ENCODE peak calls at places on chromosomes 2 and 18, in nine cellular contexts. M, J, D, N, H, T, B, R and A are unnamed samples.

GRCh38 chr2:159853101-159853500 is 55.1 kb upstream of the CD302 start:
- DNase-seq in T (no peak), D (no peak), H (no peak), B (no peak), N (no peak), J (no peak), R (no peak), M (no peak), A (no peak)

GRCh38 chr18:62485684-62486083 is 37.1 kb upstream of the ZCCHC2 start:
- DNase-seq in R (peak), B (peak), J (no peak), N (peak), M (peak), H (no peak), T (no peak), D (peak), A (peak)

GRCh38 chr2:143121957-143122356 is 7.3 kb upstream of the ARHGAP15 start:
- DNase-seq in D (no peak), M (no peak), R (no peak), T (no peak), H (no peak), B (no peak), N (no peak), J (no peak), A (no peak)

GRCh38 chr2:112811841-112812306 is 24.7 kb downstream of the IL1B start:
- DNase-seq in R (peak), M (peak), D (peak), J (no peak), T (peak), B (peak), H (peak), N (peak), A (peak)

GRCh38 chr2:127576433-127577207 is 41.1 kb downstream of the MYO7B start:
- DNase-seq in N (no peak), H (peak), R (peak), D (peak), M (peak), T (peak), J (no peak), B (peak), A (peak)

GRCh38 chr2:222707689-222708273 is 36.3 kb downstream of the MOGAT1 start:
- DNase-seq in T (no peak), J (no peak), D (peak), H (no peak), M (no peak), B (peak), R (peak), N (no peak), A (peak)

GRCh38 chr2:102235491-102235890 is 48.7 kb downstream of the IL1RL2 start:
- DNase-seq in B (peak), M (peak), T (no peak), D (no peak), N (no peak), J (peak), R (no peak), H (no peak), A (no peak)

GRCh38 chr2:71756280-71756906 is 303.0 kb downstream of the DYSF start:
- DNase-seq in D (peak), J (no peak), R (peak), H (no peak), T (no peak), M (peak), N (no peak), B (no peak), A (peak)

GRCh38 chr18:58186258-58186948 is 142.4 kb downstream of the NEDD4L start:
- DNase-seq in J (no peak), M (peak), R (peak), H (no peak), N (peak), B (peak), T (no peak), D (no peak), A (peak)

GRCh38 chr2:98730851-98731708 is at the start of gene MGAT4A:
- DNase-seq in B (peak), T (peak), R (peak), J (peak), D (peak), M (peak), N (no peak), H (no peak), A (peak)

GRCh38 chr2:51028829-51029228 is 3.1 kb downstream of the NRXN1 start:
- DNase-seq in N (no peak), M (peak), B (no peak), J (no peak), D (no peak), R (no peak), T (no peak), H (no peak), A (peak)

GRCh38 chr18:711330-711692 is 1.1 kb downstream of the ENOSF1 start:
- DNase-seq in N (no peak), J (peak), T (no peak), H (no peak), B (peak), D (no peak), M (no peak), R (no peak), A (no peak)

GRCh38 chr2:127514485-127514884 is 11.8 kb downstream of the IWS1 start:
- DNase-seq in B (no peak), J (no peak), T (peak), R (no peak), D (no peak), M (no peak), H (no peak), N (no peak), A (no peak)

GRCh38 chr18:3885209-3885792 is 435.3 kb downstream of the TGIF1 start:
- DNase-seq in M (no peak), H (no peak), D (no peak), N (no peak), J (peak), R (no peak), T (no peak), B (no peak), A (no peak)

GRCh38 chr2:201218780-201219179 is 35.8 kb downstream of the CASP10 start:
- DNase-seq in M (no peak), N (no peak), B (peak), D (no peak), R (no peak), T (no peak), J (no peak), H (no peak), A (no peak)

GRCh38 chr2:157190151-157190550 is 67.4 kb upstream of the GALNT5 start:
- DNase-seq in B (peak), R (peak), M (peak), T (no peak), J (no peak), H (peak), D (peak), N (no peak), A (peak)

GRCh38 chr2:18883626-18884456 is 294.5 kb upstream of the NT5C1B start:
- DNase-seq in T (no peak), J (no peak), R (no peak), H (peak), M (peak), B (peak), N (no peak), D (peak), A (peak)

GRCh38 chr2:237790353-237790752 is 8.2 kb upstream of the RBM44 start:
- DNase-seq in M (peak), T (no peak), H (no peak), B (peak), N (no peak), R (no peak), D (peak), J (no peak), A (peak)

GRCh38 chr2:152542995-152543481 is 174.2 kb downstream of the PRPF40A start:
- DNase-seq in H (peak), R (peak), B (peak), J (no peak), T (no peak), N (peak), D (peak), M (peak), A (peak)

GRCh38 chr2:101792208-101792607 is 94.7 kb downstream of the MAP4K4 start:
- DNase-seq in J (no peak), N (no peak), H (no peak), D (no peak), T (no peak), B (no peak), R (no peak), M (no peak), A (no peak)

GRCh38 chr2:46849741-46850474 is 65.7 kb downstream of the MCFD2 start:
- DNase-seq in R (no peak), D (peak), J (peak), N (no peak), T (peak), H (no peak), M (peak), B (peak), A (peak)

GRCh38 chr2:219469186-219469724 is 29.4 kb upstream of the GMPPA start:
- DNase-seq in B (peak), N (no peak), R (peak), M (peak), D (peak), T (no peak), J (no peak), H (peak), A (peak)

GRCh38 chr2:122205637-122206036 is 450.2 kb downstream of the TSN start:
- DNase-seq in M (no peak), R (no peak), T (no peak), N (no peak), B (no peak), J (no peak), D (no peak), H (no peak), A (peak)

GRCh38 chr2:128491845-128492244 is 173.2 kb upstream of the HS6ST1 start:
- DNase-seq in R (no peak), B (no peak), N (no peak), H (peak), M (no peak), J (no peak), T (no peak), D (no peak), A (no peak)

GRCh38 chr2:55420244-55420713 is 623 bp upstream of the CCDC88A start:
- DNase-seq in J (no peak), R (no peak), B (no peak), N (no peak), M (no peak), D (no peak), H (no peak), T (no peak), A (no peak)

GRCh38 chr2:108492364-108492763 is 41.9 kb upstream of the LIMS1 start:
- DNase-seq in J (no peak), N (peak), T (no peak), B (peak), R (peak), M (peak), H (no peak), D (peak), A (peak)

GRCh38 chr2:216450346-216450745 is 38.1 kb downstream of the SMARCAL1 start:
- DNase-seq in B (no peak), R (no peak), N (no peak), J (no peak), T (no peak), D (no peak), H (no peak), M (no peak), A (no peak)

GRCh38 chr18:62279561-62279960 is 45.5 kb upstream of the TNFRSF11A start:
- DNase-seq in R (no peak), D (no peak), H (no peak), B (no peak), T (no peak), J (peak), N (no peak), M (no peak), A (no peak)

GRCh38 chr18:8833480-8833879 is 128.1 kb downstream of the MTCL1 start:
- DNase-seq in D (no peak), N (no peak), T (no peak), R (no peak), J (no peak), M (no peak), B (no peak), H (no peak), A (no peak)

GRCh38 chr2:53620961-53621360 is 146.6 kb upstream of the CHAC2 start:
- DNase-seq in H (no peak), B (no peak), R (no peak), M (no peak), T (no peak), D (no peak), J (no peak), N (no peak), A (no peak)

GRCh38 chr2:28406276-28407096 is 13.8 kb downstream of the FOSL2 start:
- DNase-seq in J (no peak), H (peak), T (peak), R (no peak), N (no peak), D (no peak), B (peak), M (peak), A (peak)

GRCh38 chr2:19120941-19121750 is 237.3 kb downstream of the OSR1 start:
- DNase-seq in N (peak), T (no peak), R (peak), B (peak), M (peak), J (no peak), H (peak), D (peak), A (peak)

GRCh38 chr2:104852161-104852689 is 1.7 kb upstream of the POU3F3 start:
- DNase-seq in H (no peak), B (no peak), J (no peak), D (no peak), T (no peak), R (no peak), N (no peak), M (peak), A (peak)

GRCh38 chr2:134592380-134592779 is 126.4 kb downstream of the TMEM163 start:
- DNase-seq in D (no peak), R (no peak), N (no peak), M (no peak), B (no peak), T (no peak), J (no peak), H (no peak), A (no peak)